ENCODE peak calls at places on chromosome 12, in ten cellular contexts. H is suprapubic skin, C is H54, E is uterus, S is right lobe of liver, U is A549, Q is tibial nerve, T is erythroblast, P is Peyer's patch, V is esophagus squamous epithelium. D is an unnamed sample.

GRCh38 chr12:66662729-66663128 is 16.1 kb downstream of the GRIP1 start:
- DNase-seq in T (no peak), H (no peak), C (no peak), S (no peak), V (no peak), Q (no peak), P (no peak), E (no peak), U (no peak), D (no peak)

GRCh38 chr12:8065991-8066594 is at the start of gene C3AR1:
- DNase-seq in U (no peak), V (no peak), E (no peak), Q (no peak), P (peak; percentile 34), C (peak; percentile 46), T (peak; percentile 18), S (no peak), H (no peak), D (peak; percentile 29)

GRCh38 chr12:78198896-78199295 is 368.2 kb downstream of the NAV3 start:
- DNase-seq in C (no peak), E (no peak), S (no peak), P (no peak), H (no peak), U (no peak), V (no peak), T (no peak), Q (no peak), D (no peak)

GRCh38 chr12:49777800-49778748 is 36.7 kb downstream of the TMBIM6 start:
- DNase-seq in V (no peak), C (peak; percentile 56), P (peak; percentile 69), U (peak; percentile 51), S (peak; percentile 71), E (no peak), H (no peak), T (peak; percentile 29), Q (no peak), D (no peak)

GRCh38 chr12:113086249-113087164 is 30.0 kb downstream of the DTX1 start:
- DNase-seq in P (peak; percentile 89), C (no peak), E (no peak), V (no peak), U (no peak), S (no peak), H (no peak), T (no peak), Q (no peak), D (no peak)

GRCh38 chr12:95208678-95209077 is 8.6 kb downstream of the FGD6 start:
- DNase-seq in Q (no peak), E (no peak), S (no peak), T (no peak), H (no peak), C (no peak), U (no peak), V (no peak), P (no peak), D (no peak)

GRCh38 chr12:106644335-106645073 is 61.7 kb downstream of the RFX4 start:
- DNase-seq in P (no peak), S (no peak), C (no peak), V (no peak), U (no peak), Q (peak; percentile 21), H (no peak), T (no peak), E (no peak), D (no peak)

GRCh38 chr12:116612436-116612835 is 53.3 kb downstream of the MAP1LC3B2 start:
- DNase-seq in H (no peak), Q (no peak), E (no peak), T (no peak), S (no peak), U (no peak), V (no peak), C (no peak), P (no peak), D (no peak)

GRCh38 chr12:32896438-32897275 is at the start of gene PKP2:
- DNase-seq in E (peak; percentile 18), H (no peak), U (peak; percentile 49), P (no peak), T (peak; percentile 7), C (peak; percentile 59), S (peak; percentile 89), Q (no peak), V (no peak), D (peak; percentile 44)

GRCh38 chr12:830111-830867 is 77.9 kb downstream of the WNK1 start:
- DNase-seq in E (no peak), V (no peak), H (no peak), P (no peak), T (no peak), C (no peak), Q (no peak), S (no peak), U (no peak), D (no peak)

GRCh38 chr12:3171195-3171591 is 94.0 kb downstream of the TSPAN9 start:
- DNase-seq in Q (no peak), H (no peak), T (no peak), P (no peak), V (no peak), C (no peak), E (no peak), U (peak; percentile 26), S (no peak), D (no peak)

GRCh38 chr12:28830491-28830890 is 318.6 kb upstream of the FAR2 start:
- DNase-seq in S (no peak), Q (no peak), C (no peak), U (no peak), H (no peak), V (no peak), P (no peak), T (no peak), E (no peak), D (no peak)

GRCh38 chr12:106672308-106673085 is 89.7 kb downstream of the RFX4 start:
- DNase-seq in U (no peak), V (no peak), S (no peak), C (no peak), E (no peak), Q (no peak), H (no peak), T (no peak), P (no peak), D (no peak)

GRCh38 chr12:60162988-60163720 is 567.3 kb downstream of the SLC16A7 start:
- DNase-seq in C (no peak), H (no peak), U (no peak), E (no peak), S (no peak), V (no peak), Q (no peak), P (no peak), T (no peak), D (no peak)

GRCh38 chr12:121858662-121859572 is at the start of gene HPD:
- DNase-seq in H (no peak), E (peak; percentile 88), S (peak; percentile 98), T (no peak), U (peak; percentile 51), V (no peak), C (peak; percentile 74), P (no peak), Q (peak; percentile 16), D (no peak)
- TF ChIP-seq POLR2A in H (no peak), E (no peak), S (peak; percentile 69), T (no peak), U (no peak), V (no peak), C (no peak), P (no peak), Q (no peak), D (no peak)

GRCh38 chr12:57487055-57487596 is 742 bp upstream of the MARS1 start:
- DNase-seq in H (no peak), E (no peak), Q (no peak), V (no peak), U (no peak), C (no peak), T (no peak), S (no peak), P (peak; percentile 25), D (no peak)
- TF ChIP-seq POLR2A in H (no peak), E (no peak), Q (no peak), V (no peak), U (no peak), C (no peak), T (no peak), S (no peak), P (no peak), D (no peak)

GRCh38 chr12:46907791-46908190 is 82.0 kb upstream of the SLC38A4 start:
- DNase-seq in S (no peak), V (no peak), E (no peak), U (no peak), P (no peak), C (no peak), Q (no peak), T (no peak), H (no peak), D (no peak)

GRCh38 chr12:46904406-46905240 is 78.8 kb upstream of the SLC38A4 start:
- DNase-seq in T (no peak), S (no peak), U (no peak), Q (no peak), E (no peak), V (no peak), H (no peak), C (no peak), P (no peak), D (no peak)

GRCh38 chr12:46910830-46911229 is 85.0 kb upstream of the SLC38A4 start:
- DNase-seq in C (no peak), E (no peak), H (no peak), P (no peak), V (no peak), U (no peak), Q (no peak), S (no peak), T (no peak), D (no peak)

GRCh38 chr12:46908936-46909635 is 83.3 kb upstream of the SLC38A4 start:
- DNase-seq in E (no peak), H (no peak), T (no peak), V (no peak), Q (no peak), C (no peak), P (no peak), S (no peak), U (no peak), D (no peak)

DNA sequence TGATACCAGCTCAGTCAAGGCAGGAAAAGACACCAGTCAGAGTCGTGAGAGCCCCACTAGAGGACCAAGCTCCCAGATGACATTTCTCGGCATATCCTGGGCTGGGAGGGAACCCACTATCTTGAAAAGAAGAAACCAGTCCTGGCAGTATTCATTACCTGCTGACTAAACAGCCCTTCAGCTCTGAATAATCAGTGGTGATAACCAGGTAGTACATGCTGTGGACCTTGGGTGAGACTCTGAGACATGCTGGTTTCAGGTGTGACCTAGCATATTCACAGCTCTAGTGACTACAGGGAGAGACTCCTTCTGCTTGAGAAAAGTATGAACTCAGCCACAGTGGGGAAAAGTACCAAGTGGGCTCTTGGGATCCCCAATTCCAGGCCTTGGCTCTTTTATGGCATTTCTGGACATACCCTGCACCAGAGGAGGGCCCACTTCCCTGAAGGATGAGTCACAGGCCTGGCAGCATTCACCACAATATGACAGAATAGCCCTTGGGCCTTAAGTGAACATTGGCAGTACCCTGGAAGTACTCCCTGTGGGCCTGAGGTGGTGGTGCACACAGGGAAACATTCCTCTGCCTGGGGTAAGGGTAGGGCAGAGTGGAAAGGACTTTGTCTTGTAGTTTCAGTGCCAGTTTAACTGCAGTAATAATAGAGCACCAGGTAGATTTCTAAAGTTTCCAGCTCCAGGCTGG is 82.6 kb upstream of the SLC38A4 start:
- DNase-seq in Q (no peak), T (no peak), S (no peak), V (no peak), U (no peak), E (no peak), C (peak; percentile 15), H (no peak), P (no peak), D (no peak)
- TF ChIP-seq POLR2A in Q (no peak), T (no peak), S (no peak), V (no peak), U (no peak), E (no peak), C (no peak), H (no peak), P (no peak), D (no peak)

GRCh38 chr12:109893250-109893995 is 6.7 kb upstream of the TCHP start:
- DNase-seq in C (no peak), U (no peak), S (no peak), Q (no peak), V (no peak), T (no peak), P (no peak), E (no peak), H (no peak), D (no peak)
- TF ChIP-seq POLR2A in C (no peak), U (no peak), S (no peak), Q (no peak), V (no peak), T (no peak), P (no peak), E (no peak), H (no peak), D (no peak)